ENCODE peak calls at places on chromosome X, in five cellular contexts. M, P, R, E and D are unnamed samples.

GRCh38 chrX:19792412-19792811 is 95.0 kb downstream of the SH3KBP1 start:
- DNase-seq in E (no peak), R (no peak), M (no peak), P (no peak), D (peak; percentile 64)

GRCh38 chrX:56228914-56229313 is 3.2 kb upstream of the KLF8 start:
- DNase-seq in P (no peak), M (no peak), E (peak; percentile 41), R (no peak), D (no peak)

GRCh38 chrX:115560211-115560977 is 580 bp upstream of the PLS3 start:
- DNase-seq in P (no peak), E (no peak), M (peak; percentile 70), R (no peak), D (no peak)

GRCh38 chrX:80879143-80879542 is 69.5 kb upstream of the BRWD3 start:
- DNase-seq in M (no peak), E (no peak), P (no peak), R (no peak), D (no peak)

GRCh38 chrX:97806238-97806637 is 922.5 kb downstream of the RPA4 start:
- DNase-seq in R (no peak), P (no peak), M (peak; percentile 72), E (no peak), D (no peak)

GRCh38 chrX:13938053-13938765 is 91.5 kb downstream of the GEMIN8 start:
- DNase-seq in P (no peak), E (peak; percentile 19), R (no peak), M (peak; percentile 6), D (no peak)

GRCh38 chrX:133523094-133523493 is 107.8 kb upstream of the GPC4 start:
- DNase-seq in P (peak; percentile 12), E (no peak), M (peak; percentile 48), R (peak; percentile 77), D (no peak)

GRCh38 chrX:357693-358471 is 28.8 kb downstream of the PPP2R3B start:
- DNase-seq in M (peak; percentile 74), R (no peak), P (no peak), E (no peak), D (no peak)

GRCh38 chrX:49208399-49208798 is 8.4 kb upstream of the SYP start:
- DNase-seq in M (no peak), P (no peak), R (no peak), E (no peak), D (no peak)

GRCh38 chrX:146396409-146396808 is 413.2 kb upstream of the CXorf51B start:
- DNase-seq in M (no peak), P (no peak), R (no peak), E (no peak), D (no peak)

GRCh38 chrX:9657590-9658256 is 107.9 kb downstream of the GPR143 start:
- DNase-seq in P (no peak), R (no peak), M (no peak), E (no peak), D (no peak)

GRCh38 chrX:136061302-136061701 is 76.1 kb downstream of the SLC9A6 start:
- DNase-seq in M (no peak), P (no peak), E (no peak), R (no peak), D (peak; percentile 22)

GRCh38 chrX:117458243-117458968 is 658.2 kb downstream of the KLHL13 start:
- DNase-seq in M (no peak), R (no peak), P (no peak), E (no peak), D (no peak)

GRCh38 chrX:154013614-154014360 is 5.9 kb downstream of the IRAK1 start:
- DNase-seq in M (no peak), E (no peak), R (no peak), P (no peak), D (peak; percentile 81)

GRCh38 chrX:125646195-125646594 is 326.5 kb downstream of the TEX13C start:
- DNase-seq in M (no peak), P (no peak), E (no peak), R (no peak), D (peak; percentile 60)

GRCh38 chrX:95063554-95063953 is 1389.5 kb downstream of the FAM133A start:
- DNase-seq in E (no peak), M (peak; percentile 65), R (no peak), P (no peak), D (no peak)

GRCh38 chrX:23660766-23661132 is 6.5 kb upstream of the PRDX4 start:
- DNase-seq in E (no peak), R (no peak), P (no peak), M (no peak), D (no peak)

GRCh38 chrX:109797311-109797975 is 64.4 kb upstream of the ACSL4 start:
- DNase-seq in R (no peak), M (peak; percentile 21), E (no peak), P (no peak), D (no peak)

GRCh38 chrX:134671207-134671750 is 13.0 kb upstream of the PLAC1 start:
- DNase-seq in R (no peak), M (peak; percentile 35), P (no peak), E (no peak), D (no peak)

GRCh38 chrX:119234931-119235555 is 1.0 kb upstream of the PGRMC1 start:
- DNase-seq in E (no peak), P (no peak), R (no peak), M (no peak), D (no peak)

GRCh38 chrX:98795636-98796035 is 1614.4 kb downstream of the PCDH19 start:
- DNase-seq in M (peak; percentile 35), R (no peak), E (no peak), P (no peak), D (no peak)

GRCh38 chrX:71128915-71129765 is 10.7 kb downstream of the MED12 start:
- DNase-seq in R (peak; percentile 31), E (peak; percentile 77), M (peak; percentile 42), P (peak; percentile 38), D (peak; percentile 81)

GRCh38 chrX:97479491-97479890 is 595.8 kb downstream of the RPA4 start:
- DNase-seq in M (no peak), R (no peak), E (no peak), P (no peak), D (no peak)

GRCh38 chrX:63930140-63930539 is 145.1 kb upstream of the ARHGEF9 start:
- DNase-seq in R (no peak), P (no peak), E (no peak), M (no peak), D (peak; percentile 43)

GRCh38 chrX:139126493-139126892 is 404.0 kb upstream of the F9 start:
- DNase-seq in P (no peak), M (no peak), R (peak; percentile 62), E (peak; percentile 18), D (peak; percentile 81)

GRCh38 chrX:36434521-36434920 is 515.0 kb downstream of the CFAP47 start:
- DNase-seq in E (no peak), R (no peak), M (no peak), P (no peak), D (no peak)

GRCh38 chrX:21952624-21953023 is 12.1 kb downstream of the SMS start:
- DNase-seq in E (no peak), R (no peak), P (no peak), M (no peak), D (no peak)

GRCh38 chrX:21958187-21958586 is 17.7 kb downstream of the SMS start:
- DNase-seq in R (no peak), M (no peak), E (no peak), P (no peak), D (no peak)

GRCh38 chrX:21956783-21957182 is 16.3 kb downstream of the SMS start:
- DNase-seq in M (no peak), E (no peak), R (no peak), P (no peak), D (no peak)

GRCh38 chrX:21958888-21959287 is 18.4 kb downstream of the SMS start:
- DNase-seq in R (no peak), E (no peak), M (no peak), P (no peak), D (no peak)

DNA sequence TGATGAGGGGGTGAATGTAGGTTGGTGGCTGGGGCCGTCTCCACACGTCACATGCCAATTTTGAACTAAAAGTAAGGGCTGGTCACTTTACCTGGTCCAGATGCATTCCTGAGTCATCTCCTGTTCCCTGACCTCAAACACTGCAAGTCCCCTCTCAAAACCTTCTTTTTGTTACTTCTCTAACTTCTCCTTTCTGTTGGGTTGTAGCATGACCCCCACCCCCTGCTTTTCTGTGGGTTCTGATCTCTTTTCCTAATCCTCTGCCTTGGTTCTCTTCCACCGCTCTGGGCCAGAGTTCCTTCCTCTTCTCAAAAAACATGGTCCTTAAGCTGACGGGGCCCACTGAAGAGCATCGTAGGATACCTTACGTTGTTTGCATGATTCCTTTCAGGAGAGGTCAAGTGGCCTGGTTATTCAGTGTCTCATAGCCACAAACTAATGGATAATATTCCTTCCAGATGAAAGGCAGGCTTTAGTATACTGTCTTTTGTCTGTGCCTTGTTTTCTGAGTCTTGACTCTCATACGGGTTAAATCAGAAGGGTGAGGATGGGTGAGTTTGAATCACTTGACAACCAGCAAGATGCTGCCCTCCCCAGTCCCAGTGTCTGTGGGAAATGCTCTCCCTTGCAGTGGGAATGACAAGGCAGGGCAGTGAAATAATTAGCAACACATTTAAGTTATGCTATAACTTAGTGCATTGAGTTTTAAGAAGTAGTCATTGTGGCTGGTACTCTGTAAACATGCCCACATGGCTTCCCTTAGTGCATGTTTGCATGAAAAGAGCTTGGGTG is 15.1 kb downstream of the SMS start:
- DNase-seq in P (no peak), M (no peak), E (no peak), R (no peak), D (no peak)
- H3K27ac ChIP-seq in P (no peak overlapping the region), M (no peak overlapping the region), E (no peak overlapping the region), R (no peak overlapping the region), D (no peak overlapping the region)

GRCh38 chrX:129653985-129654651 is 638 bp downstream of the APLN start:
- DNase-seq in P (no peak), R (no peak), E (no peak), M (peak; percentile 29), D (no peak)
- H3K27me3 ChIP-seq in P (no peaks in the 10 kb centered on the region), R (no peaks in the 10 kb centered on the region), E (peaks cover 4% of the 10 kb centered on the region), M (no peaks in the 10 kb centered on the region), D (no peaks in the 10 kb centered on the region)

DNA sequence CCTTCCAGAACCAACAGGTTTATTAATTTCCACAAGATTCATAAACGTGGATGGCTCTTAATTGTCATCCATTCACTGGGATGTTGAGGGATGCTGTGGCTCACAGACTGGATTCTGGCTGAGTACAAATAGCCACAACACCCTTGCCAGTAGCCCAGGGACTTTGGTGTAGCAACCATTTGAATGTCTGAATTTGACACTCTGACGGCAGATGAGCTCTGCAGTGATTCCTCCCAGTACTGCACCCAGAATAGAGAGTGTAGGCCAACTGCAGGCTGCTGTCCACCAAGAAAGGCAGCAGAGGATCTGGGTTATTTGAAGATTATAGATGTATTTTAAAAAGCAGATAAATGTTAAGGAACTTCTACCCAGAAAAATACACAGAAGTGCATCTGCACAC is 15.6 kb upstream of the MAMLD1 start:
- DNase-seq in R (no peak), M (no peak), P (no peak), E (no peak), D (no peak)
- H3K4me3 ChIP-seq in R (no peak overlapping the region), M (no peak overlapping the region), P (no peak overlapping the region), E (no peak overlapping the region), D (no peak overlapping the region)

GRCh38 chrX:106899841-106900240 is 3.3 kb downstream of the RIPPLY1 start:
- DNase-seq in P (no peak), E (no peak), R (no peak), M (no peak), D (no peak)

GRCh38 chrX:106903291-106903820 is at the start of gene RIPPLY1:
- DNase-seq in R (no peak), M (no peak), E (no peak), P (no peak), D (peak; percentile 48)

GRCh38 chrX:106902684-106903083 is 457 bp downstream of the RIPPLY1 start:
- DNase-seq in M (no peak), P (no peak), R (no peak), E (no peak), D (no peak)

GRCh38 chrX:106901341-106901740 is 1.8 kb downstream of the RIPPLY1 start:
- DNase-seq in E (no peak), R (no peak), P (no peak), M (no peak), D (no peak)

GRCh38 chrX:106901781-106902219 is 1.3 kb downstream of the RIPPLY1 start:
- DNase-seq in M (no peak), R (no peak), E (no peak), P (no peak), D (no peak)
- H3K27ac ChIP-seq in M (no peak overlapping the region), R (no peak overlapping the region), E (no peak overlapping the region), P (no peak overlapping the region), D (no peak overlapping the region)